ENCODE peak calls at places on chromosomes 1 and 21, in five cellular contexts. One of them, this sample, is unnamed.

GRCh38 chr1:20366766-20367602 is 76.3 kb downstream of the VWA5B1 start:
- DNase-seq in activated T-helper 9 cell treated with anti-CD3 and anti-CD28 coated beads, Interleukin-2, amount 50 U/mL, for 16 hours: no peak
- DNase-seq in endothelial cell: peak
- DNase-seq in hepatic stellate cell: peak
- DNase-seq in iPS-NIHi11: peak
- DNase-seq in this sample: peak

GRCh38 chr1:188782220-188782841 is 1695.3 kb downstream of the BRINP3 start:
- DNase-seq in activated T-helper 9 cell treated with anti-CD3 and anti-CD28 coated beads, Interleukin-2, amount 50 U/mL, for 16 hours: no peak
- DNase-seq in endothelial cell: peak
- DNase-seq in hepatic stellate cell: no peak
- DNase-seq in iPS-NIHi11: peak
- DNase-seq in this sample: peak

GRCh38 chr1:86419277-86419903 is 4.6 kb upstream of the CLCA2 start:
- DNase-seq in activated T-helper 9 cell treated with anti-CD3 and anti-CD28 coated beads, Interleukin-2, amount 50 U/mL, for 16 hours: no peak
- DNase-seq in endothelial cell: no peak
- DNase-seq in hepatic stellate cell: peak
- DNase-seq in iPS-NIHi11: peak
- DNase-seq in this sample: no peak

GRCh38 chr1:47225430-47226100 is 6.5 kb downstream of the TAL1 start:
- DNase-seq in activated T-helper 9 cell treated with anti-CD3 and anti-CD28 coated beads, Interleukin-2, amount 50 U/mL, for 16 hours: no peak
- DNase-seq in endothelial cell: peak
- DNase-seq in hepatic stellate cell: no peak
- DNase-seq in iPS-NIHi11: peak
- DNase-seq in this sample: no peak

GRCh38 chr1:159239551-159240220 is 35.0 kb downstream of the ACKR1 start:
- DNase-seq in activated T-helper 9 cell treated with anti-CD3 and anti-CD28 coated beads, Interleukin-2, amount 50 U/mL, for 16 hours: no peak
- DNase-seq in endothelial cell: no peak
- DNase-seq in hepatic stellate cell: no peak
- DNase-seq in iPS-NIHi11: no peak
- DNase-seq in this sample: no peak

GRCh38 chr1:32933742-32934322 is 30.8 kb downstream of the RNF19B start:
- DNase-seq in activated T-helper 9 cell treated with anti-CD3 and anti-CD28 coated beads, Interleukin-2, amount 50 U/mL, for 16 hours: no peak
- DNase-seq in endothelial cell: peak
- DNase-seq in hepatic stellate cell: no peak
- DNase-seq in iPS-NIHi11: no peak
- DNase-seq in this sample: peak

GRCh38 chr1:206505702-206506375 is 1.5 kb upstream of the RASSF5 start:
- DNase-seq in activated T-helper 9 cell treated with anti-CD3 and anti-CD28 coated beads, Interleukin-2, amount 50 U/mL, for 16 hours: no peak
- DNase-seq in endothelial cell: no peak
- DNase-seq in hepatic stellate cell: peak
- DNase-seq in iPS-NIHi11: no peak
- DNase-seq in this sample: no peak

GRCh38 chr21:45330851-45331261 is 43.2 kb upstream of the POFUT2 start:
- DNase-seq in activated T-helper 9 cell treated with anti-CD3 and anti-CD28 coated beads, Interleukin-2, amount 50 U/mL, for 16 hours: no peak
- DNase-seq in endothelial cell: no peak
- DNase-seq in hepatic stellate cell: no peak
- DNase-seq in iPS-NIHi11: peak
- DNase-seq in this sample: no peak

GRCh38 chr1:101316276-101316675 is 79.5 kb downstream of the S1PR1 start:
- DNase-seq in activated T-helper 9 cell treated with anti-CD3 and anti-CD28 coated beads, Interleukin-2, amount 50 U/mL, for 16 hours: no peak
- DNase-seq in endothelial cell: no peak
- DNase-seq in hepatic stellate cell: no peak
- DNase-seq in iPS-NIHi11: no peak
- DNase-seq in this sample: no peak

GRCh38 chr21:38661296-38662223 is 144.2 kb upstream of the ETS2 start:
- DNase-seq in activated T-helper 9 cell treated with anti-CD3 and anti-CD28 coated beads, Interleukin-2, amount 50 U/mL, for 16 hours: no peak
- DNase-seq in endothelial cell: peak
- DNase-seq in hepatic stellate cell: peak
- DNase-seq in iPS-NIHi11: peak
- DNase-seq in this sample: peak

GRCh38 chr1:35935436-35935835 is 4.5 kb downstream of the AGO3 start:
- DNase-seq in activated T-helper 9 cell treated with anti-CD3 and anti-CD28 coated beads, Interleukin-2, amount 50 U/mL, for 16 hours: no peak
- DNase-seq in endothelial cell: peak
- DNase-seq in hepatic stellate cell: no peak
- DNase-seq in iPS-NIHi11: no peak
- DNase-seq in this sample: no peak

GRCh38 chr1:41876533-41877445 is 41.9 kb downstream of the HIVEP3 start:
- DNase-seq in activated T-helper 9 cell treated with anti-CD3 and anti-CD28 coated beads, Interleukin-2, amount 50 U/mL, for 16 hours: no peak
- DNase-seq in endothelial cell: no peak
- DNase-seq in hepatic stellate cell: no peak
- DNase-seq in iPS-NIHi11: no peak
- DNase-seq in this sample: no peak

GRCh38 chr1:156489166-156489934 is 11.2 kb downstream of the MEF2D start:
- DNase-seq in activated T-helper 9 cell treated with anti-CD3 and anti-CD28 coated beads, Interleukin-2, amount 50 U/mL, for 16 hours: peak
- DNase-seq in endothelial cell: no peak
- DNase-seq in hepatic stellate cell: peak
- DNase-seq in iPS-NIHi11: peak
- DNase-seq in this sample: no peak

GRCh38 chr21:46039891-46040660 is 57.8 kb upstream of the COL6A2 start:
- DNase-seq in activated T-helper 9 cell treated with anti-CD3 and anti-CD28 coated beads, Interleukin-2, amount 50 U/mL, for 16 hours: no peak
- DNase-seq in endothelial cell: no peak
- DNase-seq in hepatic stellate cell: no peak
- DNase-seq in iPS-NIHi11: no peak
- DNase-seq in this sample: no peak

This sample was measured in HTR-8/SVneo.